ENCODE peak calls at places on chromosomes 7 and 10, in five cellular contexts. R is testis, D is AG04450, Y is hepatocyte, L is PC-9. P is an unnamed sample.

GRCh38 chr10:78899996-78900714 is 168.6 kb upstream of the ZMIZ1 start:
- DNase-seq in L (no peak), Y (peak), R (peak), D (no peak), P (no peak)

GRCh38 chr10:122102146-122102866 is 113.3 kb downstream of the TACC2 start:
- DNase-seq in Y (no peak), L (no peak), R (no peak), D (no peak), P (no peak)

GRCh38 chr7:137681657-137682562 is 164.9 kb downstream of the DGKI start:
- DNase-seq in L (no peak), Y (no peak), R (no peak), D (peak), P (peak)

GRCh38 chr7:6228363-6228762 is 44.1 kb downstream of the CYTH3 start:
- DNase-seq in D (no peak), Y (no peak), L (no peak), R (peak), P (peak)

GRCh38 chr10:86749835-86750234 is 6.6 kb upstream of the BMPR1A start:
- DNase-seq in R (no peak), Y (no peak), L (no peak), D (no peak), P (no peak)

GRCh38 chr10:19892677-19893076 is 76.4 kb downstream of the PLXDC2 start:
- DNase-seq in D (no peak), R (no peak), L (no peak), Y (no peak), P (no peak)

GRCh38 chr7:36360244-36360643 is 29.4 kb upstream of the ANLN start:
- DNase-seq in R (no peak), Y (no peak), D (no peak), L (no peak), P (no peak)

GRCh38 chr10:114831186-114831867 is 9.7 kb downstream of the FHIP2A start:
- DNase-seq in R (no peak), D (no peak), Y (no peak), L (no peak), P (no peak)

GRCh38 chr10:61451357-61451756 is 1.8 kb downstream of the TMEM26 start:
- DNase-seq in L (no peak), R (no peak), D (no peak), Y (no peak), P (no peak)

GRCh38 chr10:12191715-12192114 is 4.0 kb downstream of the NUDT5 start:
- DNase-seq in Y (no peak), R (no peak), L (no peak), D (no peak), P (no peak)

GRCh38 chr10:102311025-102311420 is 65.7 kb downstream of the GBF1 start:
- DNase-seq in D (no peak), R (no peak), Y (no peak), L (no peak), P (no peak)

GRCh38 chr7:44348300-44348699 is 22.9 kb upstream of the CAMK2B start:
- DNase-seq in R (no peak), D (peak), L (no peak), Y (no peak), P (peak)

GRCh38 chr7:101666751-101667150 is 37.7 kb upstream of the MYL10 start:
- DNase-seq in R (no peak), L (no peak), D (no peak), Y (no peak), P (no peak)

GRCh38 chr10:113297226-113297625 is 255.6 kb upstream of the HABP2 start:
- DNase-seq in R (no peak), L (peak), Y (no peak), D (no peak), P (peak)

GRCh38 chr7:75617634-75618234 is 121.0 kb downstream of the HIP1 start:
- DNase-seq in D (no peak), Y (no peak), L (peak), R (peak), P (no peak)

GRCh38 chr7:37234928-37235327 is 213.7 kb downstream of the ELMO1 start:
- DNase-seq in R (peak), D (no peak), L (no peak), Y (peak), P (no peak)

GRCh38 chr7:116710764-116711452 is 38.9 kb downstream of the MET start:
- DNase-seq in R (no peak), L (peak), D (no peak), Y (no peak), P (no peak)

GRCh38 chr7:7569615-7570014 is 2.9 kb downstream of the MIOS start:
- DNase-seq in Y (no peak), L (no peak), R (no peak), D (no peak), P (no peak)

GRCh38 chr10:119129721-119130120 is 25.8 kb downstream of the DENND10 start:
- DNase-seq in L (no peak), Y (no peak), R (no peak), D (no peak), P (no peak)

GRCh38 chr7:142300689-142301088 is 42.8 kb upstream of the PRSS58 start:
- DNase-seq in L (no peak), D (no peak), R (peak), Y (no peak), P (no peak)

GRCh38 chr7:28956608-28957063 is 1.5 kb downstream of the TRIL start:
- DNase-seq in Y (peak), D (no peak), R (peak), L (no peak), P (no peak)

GRCh38 chr10:121846555-121846954 is 81.3 kb downstream of the ATE1 start:
- DNase-seq in R (no peak), D (no peak), L (no peak), Y (no peak), P (no peak)

GRCh38 chr10:1378473-1378872 is 322.3 kb downstream of the WDR37 start:
- DNase-seq in D (no peak), Y (no peak), L (no peak), R (peak), P (no peak)

GRCh38 chr10:86130737-86131475 is 235.7 kb downstream of the GRID1 start:
- DNase-seq in D (no peak), L (no peak), Y (no peak), R (no peak), P (no peak)

GRCh38 chr7:129829677-129830631 is 122.8 kb downstream of the UBE2H start:
- DNase-seq in Y (peak), R (peak), D (peak), L (no peak), P (peak)

GRCh38 chr7:47591655-47592572 is 10.0 kb upstream of the TNS3 start:
- DNase-seq in Y (peak), R (no peak), L (peak), D (peak), P (no peak)

GRCh38 chr10:121709674-121710073 is 111.4 kb upstream of the FGFR2 start:
- DNase-seq in L (no peak), Y (peak), D (no peak), R (peak), P (peak)

GRCh38 chr10:55668326-55668922 is 692.6 kb downstream of the ZWINT start:
- DNase-seq in D (no peak), Y (peak), L (no peak), R (peak), P (no peak)

GRCh38 chr7:6307762-6308161 is 35.3 kb upstream of the CYTH3 start:
- DNase-seq in D (no peak), L (peak), Y (no peak), R (no peak), P (no peak)

GRCh38 chr10:58892039-58892665 is 284.3 kb upstream of the PHYHIPL start:
- DNase-seq in D (no peak), L (no peak), Y (no peak), R (peak), P (no peak)

DNA sequence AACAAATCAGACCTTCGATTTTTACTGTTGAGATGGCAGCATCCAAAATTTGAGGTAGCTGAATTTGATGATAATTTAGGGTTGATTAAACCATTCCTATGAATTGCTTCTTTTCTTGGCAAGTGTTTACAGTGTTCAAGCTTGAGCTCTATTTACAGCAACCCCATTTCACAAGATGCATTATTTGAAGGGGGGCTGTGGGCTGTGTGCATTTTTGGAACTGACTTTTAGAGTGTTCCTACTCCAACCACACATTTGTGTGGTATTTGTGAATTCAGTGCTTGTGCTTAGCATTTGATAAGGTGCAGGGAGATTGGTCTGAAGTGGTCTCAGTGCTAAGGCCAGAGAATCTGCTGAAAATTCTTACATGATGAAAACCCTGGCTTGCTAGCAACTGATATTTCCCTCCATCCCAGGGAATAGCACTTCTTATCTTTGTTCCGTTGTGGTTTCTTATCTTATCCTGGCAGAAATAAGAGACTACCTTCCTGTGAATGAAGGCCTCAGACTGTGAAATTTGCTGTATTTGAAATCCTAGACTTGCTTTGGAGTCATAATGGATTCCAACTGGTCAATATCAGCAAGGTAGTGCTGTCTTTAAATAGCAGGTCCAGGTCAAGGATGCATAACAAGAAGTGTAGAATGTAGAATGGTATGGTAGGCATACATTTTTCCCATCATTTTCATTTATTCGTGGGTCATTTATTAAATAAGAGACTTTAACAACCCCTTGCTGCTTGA is 986.8 kb downstream of the REEP3 start:
- DNase-seq in D (no peak), L (no peak), Y (no peak), R (no peak), P (peak)
- TF ChIP-seq CTCF in D (no peak), L (no peak), Y (no peak), R (no peak), P (no peak)

GRCh38 chr10:74753295-74754211 is 72.8 kb upstream of the KAT6B start:
- DNase-seq in L (no peak), D (no peak), R (peak), Y (peak), P (no peak)
- H3K4me3 ChIP-seq in L (no peak), D (no peak), R (no peak), Y (no peak), P (no peak)

GRCh38 chr10:21687197-21687993 is 153.4 kb downstream of the MLLT10 start:
- DNase-seq in D (no peak), L (no peak), R (no peak), Y (no peak), P (no peak)

GRCh38 chr10:21687994-21688301 is 153.9 kb downstream of the MLLT10 start:
- DNase-seq in L (no peak), Y (no peak), D (no peak), R (no peak), P (no peak)

GRCh38 chr10:21692909-21693308 is 158.9 kb downstream of the MLLT10 start:
- DNase-seq in Y (no peak), D (no peak), R (no peak), L (no peak), P (no peak)

GRCh38 chr10:21688870-21689269 is 154.8 kb downstream of the MLLT10 start:
- DNase-seq in R (no peak), Y (no peak), D (no peak), L (no peak), P (no peak)

GRCh38 chr10:21689881-21690280 is 155.8 kb downstream of the MLLT10 start:
- DNase-seq in L (no peak), R (no peak), D (no peak), Y (no peak), P (no peak)
- H3K27ac ChIP-seq in L (no peak), R (no peak), D (no peak), Y (no peak), P (no peak)

GRCh38 chr7:134300988-134301387 is 15.7 kb downstream of the SLC35B4 start:
- DNase-seq in L (no peak), R (no peak), Y (no peak), D (no peak), P (no peak)
- TF ChIP-seq CTCF in L (no peak), R (no peak), Y (no peak), D (no peak), P (no peak)

GRCh38 chr10:44382981-44383748 is 1.7 kb downstream of the CXCL12 start:
- DNase-seq in D (no peak), L (no peak), Y (no peak), R (no peak), P (no peak)

GRCh38 chr10:44379907-44380306 is 5.0 kb downstream of the CXCL12 start:
- DNase-seq in D (no peak), R (no peak), Y (no peak), L (no peak), P (no peak)

GRCh38 chr10:44383749-44384600 is 922 bp downstream of the CXCL12 start:
- DNase-seq in Y (peak), R (peak), L (no peak), D (no peak), P (peak)

GRCh38 chr10:44380829-44381600 is 3.9 kb downstream of the CXCL12 start:
- DNase-seq in L (no peak), D (no peak), R (no peak), Y (no peak), P (no peak)

DNA sequence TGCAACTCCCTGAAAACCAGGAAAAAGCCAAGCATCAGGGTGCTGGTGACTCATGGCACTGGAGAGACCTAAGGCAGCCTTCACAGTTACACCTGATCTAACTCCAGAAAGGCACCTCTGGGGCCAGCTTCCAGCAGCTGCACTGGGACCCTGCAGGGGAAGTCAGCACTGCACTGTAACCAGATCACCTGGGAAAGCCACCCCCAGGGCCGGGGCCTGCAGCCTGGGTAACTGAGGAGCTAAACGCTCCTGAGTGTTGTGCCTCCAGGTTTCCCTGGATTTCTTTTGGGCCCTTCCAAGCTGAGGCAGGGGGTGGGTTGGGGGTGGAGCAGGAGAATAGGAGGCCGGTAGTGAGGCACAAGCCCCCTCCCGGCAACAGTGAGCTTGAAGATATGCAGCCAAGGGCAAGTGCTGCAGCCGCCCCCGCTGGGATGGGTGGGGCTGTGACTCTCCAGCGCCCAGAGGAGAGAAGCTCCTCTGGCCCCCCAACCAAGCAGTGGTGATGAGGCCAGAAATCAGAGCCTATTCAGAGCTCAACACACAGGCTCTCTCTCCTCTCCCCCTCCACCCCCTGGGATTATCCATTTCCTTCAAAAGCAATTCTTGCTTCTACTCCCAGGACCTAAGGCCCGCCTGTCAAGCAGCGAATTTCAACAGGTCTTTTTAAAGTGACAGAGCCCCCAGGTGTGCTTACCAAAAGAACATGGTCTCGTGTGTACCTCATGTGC is 2.6 kb downstream of the CXCL12 start:
- DNase-seq in D (no peak), L (no peak), R (no peak), Y (no peak), P (no peak)
- H3K4me3 ChIP-seq in D (peak), L (no peak), R (no peak), Y (peak), P (no peak)

P was measured in brain microvascular endothelial cell.